ENCODE peak calls at places on chromosomes 5 and 9, in nine cellular contexts. Z is tibial nerve, V is A549, Y is transverse colon, L is sigmoid colon, S is HepG2, Q is stomach, J is upper lobe of left lung, I is H1. N is an unnamed sample.

GRCh38 chr5:137492321-137492720 is 6.8 kb downstream of the SPOCK1 start:
- DNase-seq in Y (no peak), S (no peak), V (no peak), J (no peak), Z (no peak), Q (no peak), I (no peak), L (no peak), N (no peak)

GRCh38 chr9:100322954-100323536 is 29.7 kb downstream of the TEX10 start:
- DNase-seq in S (peak), J (no peak), L (no peak), Z (peak), Q (peak), Y (no peak), V (peak), I (no peak), N (peak)

GRCh38 chr9:110189001-110189400 is 19.0 kb downstream of the C9orf152 start:
- DNase-seq in Z (peak), L (peak), S (peak), J (no peak), I (no peak), Q (peak), Y (peak), V (no peak), N (peak)

GRCh38 chr5:45042283-45042682 is 233.5 kb downstream of the MRPS30 start:
- DNase-seq in J (no peak), Q (no peak), S (no peak), V (no peak), Z (no peak), I (no peak), L (no peak), Y (no peak), N (no peak)

GRCh38 chr5:55364537-55365055 is 56.8 kb downstream of the MTREX start:
- DNase-seq in L (no peak), Z (no peak), I (no peak), V (no peak), Q (no peak), S (no peak), Y (no peak), J (no peak), N (no peak)

GRCh38 chr9:81648891-81649290 is 40.5 kb downstream of the TLE1 start:
- DNase-seq in S (no peak), L (no peak), J (no peak), I (no peak), Y (no peak), Z (no peak), V (no peak), Q (no peak), N (no peak)

GRCh38 chr5:61052870-61053269 is 107.9 kb downstream of the NDUFAF2 start:
- DNase-seq in S (peak), Z (no peak), L (no peak), Q (no peak), Y (no peak), V (peak), J (no peak), I (no peak), N (no peak)

GRCh38 chr5:14743601-14744295 is 79.2 kb downstream of the OTULIN start:
- DNase-seq in Z (no peak), I (no peak), J (no peak), S (no peak), L (no peak), V (no peak), Y (no peak), Q (no peak), N (no peak)

GRCh38 chr9:94135222-94135621 is 51.0 kb downstream of the PTPDC1 start:
- DNase-seq in Q (no peak), S (no peak), J (no peak), L (peak), I (no peak), V (no peak), Y (no peak), Z (peak), N (no peak)

GRCh38 chr9:75699625-75700251 is 190.7 kb upstream of the PCSK5 start:
- DNase-seq in Q (no peak), J (no peak), I (no peak), L (no peak), V (no peak), S (no peak), Z (no peak), Y (no peak), N (no peak)

GRCh38 chr9:70590264-70590646 is 175.8 kb upstream of the KLF9 start:
- DNase-seq in Y (no peak), J (no peak), I (no peak), Z (no peak), S (no peak), V (no peak), Q (no peak), L (no peak), N (no peak)

GRCh38 chr5:61018102-61018501 is 73.1 kb downstream of the NDUFAF2 start:
- DNase-seq in L (no peak), V (no peak), J (no peak), S (no peak), I (no peak), Z (no peak), Q (no peak), Y (no peak), N (no peak)

GRCh38 chr9:8329561-8330283 is 530.1 kb upstream of the DMAC1 start:
- DNase-seq in S (peak), L (no peak), Q (peak), I (no peak), J (no peak), V (no peak), Y (peak), Z (no peak), N (no peak)

GRCh38 chr9:112037281-112038016 is 137.6 kb downstream of the SUSD1 start:
- DNase-seq in L (no peak), V (no peak), Y (peak), Z (no peak), Q (no peak), I (no peak), S (no peak), J (no peak), N (no peak)

GRCh38 chr5:40082313-40082712 is 597.4 kb upstream of the PTGER4 start:
- DNase-seq in Y (no peak), Z (no peak), L (no peak), S (no peak), V (no peak), Q (no peak), J (no peak), I (no peak), N (no peak)

GRCh38 chr5:122500245-122501086 is 188.4 kb downstream of the SNCAIP start:
- DNase-seq in L (peak), Y (no peak), I (peak), Q (no peak), V (peak), J (no peak), S (peak), Z (peak), N (peak)

GRCh38 chr5:134175874-134176522 is 752 bp downstream of the SKP1 start:
- DNase-seq in Y (no peak), J (no peak), V (no peak), Z (peak), I (no peak), S (no peak), L (peak), Q (peak), N (no peak)

GRCh38 chr9:108612510-108612909 is 243.3 kb downstream of the ACTL7B start:
- DNase-seq in I (no peak), S (no peak), L (no peak), V (no peak), J (no peak), Y (no peak), Z (no peak), Q (no peak), N (no peak)

GRCh38 chr5:139103762-139104161 is 94.4 kb downstream of the SIL1 start:
- DNase-seq in J (no peak), L (no peak), S (no peak), V (no peak), Y (no peak), I (no peak), Q (no peak), Z (no peak), N (no peak)

GRCh38 chr5:98581416-98581999 is 192.0 kb upstream of the RGMB start:
- DNase-seq in Y (no peak), S (no peak), L (no peak), I (no peak), Z (no peak), J (no peak), V (no peak), Q (no peak), N (no peak)

GRCh38 chr5:69468631-69469030 is 24.0 kb upstream of the OCLN start:
- DNase-seq in Y (no peak), V (no peak), I (no peak), Q (no peak), S (no peak), L (no peak), J (no peak), Z (no peak), N (no peak)

GRCh38 chr5:145588113-145588512 is 247.0 kb downstream of the PRELID2 start:
- DNase-seq in Z (no peak), S (no peak), Q (no peak), L (no peak), I (no peak), Y (no peak), J (no peak), V (no peak), N (no peak)

GRCh38 chr9:35333551-35333950 is 156.4 kb upstream of the RUSC2 start:
- DNase-seq in V (no peak), I (no peak), L (no peak), J (no peak), Q (no peak), S (no peak), Z (no peak), Y (no peak), N (no peak)

GRCh38 chr9:2638871-2639673 is 17.5 kb downstream of the VLDLR start:
- DNase-seq in I (no peak), L (no peak), Z (no peak), J (no peak), Q (no peak), V (no peak), Y (no peak), S (no peak), N (no peak)

GRCh38 chr5:68661237-68661636 is 432.6 kb upstream of the SLC30A5 start:
- DNase-seq in V (peak), I (peak), J (no peak), Z (no peak), Y (peak), Q (peak), L (no peak), S (peak), N (no peak)

GRCh38 chr5:14343376-14343775 is 200.2 kb downstream of the TRIO start:
- DNase-seq in V (no peak), J (no peak), Y (no peak), Z (no peak), Q (no peak), S (no peak), I (no peak), L (no peak), N (no peak)

GRCh38 chr9:120876842-120877240 is at the start of gene PHF19:
- DNase-seq in L (no peak), S (peak), Q (no peak), J (peak), Y (no peak), Z (no peak), I (no peak), V (peak), N (no peak)

GRCh38 chr9:88537743-88538055 is 2.7 kb downstream of the NXNL2 start:
- DNase-seq in Q (peak), Y (peak), S (no peak), Z (peak), J (no peak), L (peak), I (no peak), V (peak), N (peak)

GRCh38 chr9:111895996-111896941 is at the start of gene UGCG:
- DNase-seq in Y (peak), J (peak), S (peak), Z (peak), V (peak), Q (peak), I (peak), L (peak), N (peak)

GRCh38 chr5:16889203-16889971 is 46.7 kb downstream of the MYO10 start:
- DNase-seq in I (no peak), V (no peak), Q (no peak), J (no peak), Y (no peak), S (no peak), Z (no peak), L (no peak), N (no peak)

GRCh38 chr9:18333157-18333556 is 140.8 kb upstream of the ADAMTSL1 start:
- DNase-seq in L (no peak), Q (no peak), S (no peak), I (no peak), Z (no peak), J (no peak), Y (no peak), V (no peak), N (no peak)

GRCh38 chr9:7369384-7369821 is 430.2 kb downstream of the DMAC1 start:
- DNase-seq in S (no peak), L (no peak), I (no peak), Z (no peak), J (no peak), V (no peak), Q (no peak), Y (no peak), N (no peak)

DNA sequence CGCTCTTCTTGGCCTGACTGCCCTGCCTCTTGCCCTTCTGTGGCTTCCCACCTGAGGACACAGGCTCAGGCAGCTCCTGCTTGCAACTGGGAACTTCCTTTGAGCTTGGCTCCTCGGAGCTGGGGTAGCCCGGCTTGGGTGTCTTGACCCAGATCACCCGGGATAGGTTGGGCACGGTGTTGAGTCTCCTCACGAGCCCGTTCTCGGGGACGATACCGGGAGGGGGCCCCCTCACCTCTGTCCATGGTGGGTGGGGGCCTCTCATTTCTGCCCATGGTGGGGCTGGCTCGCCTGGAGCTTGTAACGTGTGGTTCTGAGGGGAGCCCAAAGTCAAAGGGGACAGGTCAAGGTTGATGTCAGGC is 7.8 kb upstream of the DDX41 start:
- DNase-seq in Z (no peak), J (no peak), L (peak), I (no peak), S (no peak), Q (no peak), V (no peak), Y (no peak), N (no peak)
- TF ChIP-seq EP300 in Z (no peak), J (no peak), L (no peak), I (no peak), S (no peak), Q (no peak), V (no peak), Y (no peak), N (no peak)

GRCh38 chr5:96035796-96036195 is 74.1 kb upstream of the ELL2 start:
- DNase-seq in Z (no peak), J (no peak), L (no peak), V (no peak), S (no peak), I (no peak), Q (no peak), Y (no peak), N (no peak)
- TF ChIP-seq POLR2A in Z (no peak), J (no peak), L (no peak), V (no peak), S (no peak), I (no peak), Q (no peak), Y (no peak), N (no peak)

GRCh38 chr9:69180670-69181069 is 6.6 kb downstream of the TJP2 start:
- DNase-seq in J (no peak), V (peak), Z (no peak), I (no peak), Y (peak), Q (peak), L (no peak), S (peak), N (no peak)
- TF ChIP-seq EP300 in J (peak), V (no peak), Z (peak), I (no peak), Y (no peak), Q (no peak), L (no peak), S (no peak), N (no peak)

GRCh38 chr9:135992486-135993408 is 31.6 kb upstream of the UBAC1 start:
- DNase-seq in Y (peak), Z (peak), I (peak), S (peak), L (peak), V (peak), Q (peak), J (peak), N (peak)
- TF ChIP-seq POLR2A in Y (no peak), Z (no peak), I (no peak), S (peak), L (no peak), V (peak), Q (no peak), J (no peak), N (peak)

N was measured in ovary.